ENCODE peak calls at places on chromosomes 5 and 9, in eight cellular contexts. H is NCI-H69, B is NCI-H1417 treated with DMSO at 0.1 percent for 48 hours, Z is endodermal cell, V is HCT116, S is epithelial cell of esophagus, X is erythroblast, E is IMR-90. J is an unnamed sample.

GRCh38 chr9:128882677-128883590 is 1.0 kb downstream of the LRRC8A start:
- DNase-seq in H (peak; percentile 51), B (no peak), Z (peak; percentile 74), V (no peak), S (peak; percentile 50), X (peak; percentile 72), E (no peak), J (peak; percentile 31)

GRCh38 chr5:98214240-98215051 is 559.0 kb upstream of the RGMB start:
- DNase-seq in H (peak; percentile 10), B (no peak), Z (no peak), V (no peak), S (no peak), X (no peak), E (peak; percentile 45), J (no peak)

GRCh38 chr5:5933651-5934050 is 444.7 kb downstream of the MED10 start:
- DNase-seq in H (no peak), B (no peak), Z (peak; percentile 55), V (no peak), S (no peak), X (no peak), E (no peak), J (no peak)

GRCh38 chr9:34644766-34645314 is 1.6 kb upstream of the GALT start:
- DNase-seq in H (no peak), B (no peak), Z (no peak), V (no peak), S (no peak), X (no peak), E (no peak), J (no peak)

GRCh38 chr5:104840284-104840683 is 1277.7 kb upstream of the NUDT12 start:
- DNase-seq in H (peak; percentile 53), B (no peak), Z (no peak), V (no peak), S (no peak), X (no peak), E (no peak), J (no peak)

GRCh38 chr5:14143843-14144585 is 872 bp downstream of the TRIO start:
- DNase-seq in H (peak; percentile 71), B (no peak), Z (peak; percentile 76), V (no peak), S (peak; percentile 46), X (peak; percentile 57), E (no peak), J (no peak)

GRCh38 chr9:18718393-18718792 is 244.4 kb downstream of the ADAMTSL1 start:
- DNase-seq in H (no peak), B (no peak), Z (no peak), V (no peak), S (no peak), X (peak; percentile 3), E (no peak), J (no peak)

GRCh38 chr9:107213080-107213479 is 70.0 kb upstream of the RAD23B start:
- DNase-seq in H (no peak), B (no peak), Z (no peak), V (no peak), S (no peak), X (no peak), E (no peak), J (no peak)

GRCh38 chr5:143047091-143047490 is 276.9 kb downstream of the ARHGAP26 start:
- DNase-seq in H (no peak), B (no peak), Z (no peak), V (no peak), S (no peak), X (no peak), E (no peak), J (no peak)

GRCh38 chr9:36136894-36137391 is 410 bp downstream of the GLIPR2 start:
- DNase-seq in H (peak; percentile 32), B (no peak), Z (peak; percentile 71), V (no peak), S (no peak), X (peak; percentile 36), E (no peak), J (no peak)